ENCODE peak calls at places on chromosomes 7 and 10, in six cellular contexts. Y, E, J, X, L and P are unnamed samples.
A peak's percentile ranks its signal among the peaks of the same experiment; 100 is the strongest.

GRCh38 chr10:114691442-114691941 is 33.4 kb upstream of the ABLIM1 start:
- DNase-seq in E (no peak), X (no peak), Y (no peak), L (no peak), J (no peak), P (no peak)

GRCh38 chr7:81846398-81846797 is 76.6 kb upstream of the HGF start:
- DNase-seq in Y (peak; percentile 49), E (no peak), L (no peak), X (peak; percentile 35), J (no peak), P (no peak)

GRCh38 chr10:81876253-81876731 is 1.3 kb downstream of the NRG3 start:
- DNase-seq in L (no peak), J (no peak), X (no peak), Y (peak; percentile 46), E (no peak), P (peak; percentile 89)

GRCh38 chr7:15851201-15851600 is 164.7 kb upstream of the MEOX2 start:
- DNase-seq in E (no peak), X (no peak), Y (no peak), L (no peak), J (no peak), P (no peak)

GRCh38 chr10:114714281-114714741 is 56.2 kb upstream of the ABLIM1 start:
- DNase-seq in J (peak; percentile 61), X (no peak), Y (no peak), E (no peak), L (no peak), P (no peak)

GRCh38 chr10:11898372-11899066 is 75.4 kb downstream of the PROSER2 start:
- DNase-seq in L (no peak), E (no peak), J (peak; percentile 91), Y (no peak), X (no peak), P (peak; percentile 55)

GRCh38 chr10:69065406-69066361 is 22.2 kb upstream of the SRGN start:
- DNase-seq in J (no peak), X (peak; percentile 70), E (no peak), Y (no peak), L (peak; percentile 81), P (no peak)

GRCh38 chr10:50832171-50832751 is 53.2 kb downstream of the A1CF start:
- DNase-seq in X (no peak), E (no peak), Y (no peak), J (no peak), L (no peak), P (no peak)

GRCh38 chr10:113540845-113541553 is 11.9 kb upstream of the HABP2 start:
- DNase-seq in X (no peak), E (no peak), J (no peak), L (no peak), Y (no peak), P (no peak)

GRCh38 chr10:113056468-113057021 is 106.5 kb downstream of the TCF7L2 start:
- DNase-seq in Y (no peak), L (no peak), X (no peak), J (no peak), E (no peak), P (peak; percentile 39)

GRCh38 chr7:135168001-135168400 is 2.5 kb downstream of the CYREN start:
- DNase-seq in L (no peak), Y (no peak), J (no peak), E (peak; percentile 84), X (peak; percentile 72), P (no peak)

GRCh38 chr7:151063212-151063561 is 3.8 kb downstream of the SLC4A2 start:
- DNase-seq in Y (no peak), J (peak; percentile 71), E (peak; percentile 71), X (no peak), L (no peak), P (no peak)

GRCh38 chr10:79105818-79106217 is 37.1 kb downstream of the ZMIZ1 start:
- DNase-seq in L (no peak), J (no peak), E (no peak), Y (no peak), X (no peak), P (no peak)

GRCh38 chr7:133535308-133535707 is 282.4 kb downstream of the EXOC4 start:
- DNase-seq in L (no peak), X (no peak), Y (no peak), E (no peak), J (no peak), P (no peak)

GRCh38 chr7:28865494-28866257 is 92.5 kb downstream of the TRIL start:
- DNase-seq in Y (no peak), L (no peak), E (no peak), J (no peak), X (no peak), P (no peak)

GRCh38 chr10:86711957-86712708 is 43.8 kb downstream of the LDB3 start:
- DNase-seq in Y (peak; percentile 24), L (peak; percentile 78), J (peak; percentile 24), E (peak; percentile 86), X (peak; percentile 43), P (peak; percentile 84)

GRCh38 chr10:116160271-116160670 is 112.7 kb downstream of the GFRA1 start:
- DNase-seq in X (no peak), Y (no peak), L (no peak), J (no peak), E (no peak), P (no peak)

GRCh38 chr7:27554826-27555225 is 107.9 kb downstream of the HIBADH start:
- DNase-seq in J (no peak), E (no peak), Y (no peak), X (no peak), L (no peak), P (no peak)

GRCh38 chr10:70835895-70836294 is 20.1 kb downstream of the SGPL1 start:
- DNase-seq in J (no peak), E (no peak), L (no peak), X (no peak), Y (no peak), P (no peak)

GRCh38 chr10:99708428-99709010 is 23.4 kb downstream of the COX15 start:
- DNase-seq in L (no peak), Y (no peak), E (no peak), X (no peak), J (no peak), P (no peak)

GRCh38 chr10:11186330-11186729 is 168.7 kb downstream of the CELF2 start:
- DNase-seq in L (no peak), E (no peak), X (no peak), Y (no peak), J (no peak), P (no peak)

GRCh38 chr10:96448021-96448457 is 65.7 kb downstream of the TLL2 start:
- DNase-seq in J (no peak), L (no peak), Y (no peak), X (no peak), E (peak; percentile 90), P (no peak)

GRCh38 chr7:19522486-19522885 is 186.4 kb downstream of the POLR1F start:
- DNase-seq in X (no peak), J (no peak), E (no peak), L (no peak), Y (no peak), P (no peak)

GRCh38 chr7:94393251-94393758 is 1.4 kb upstream of the COL1A2 start:
- DNase-seq in X (no peak), L (peak; percentile 64), J (no peak), E (peak; percentile 61), Y (no peak), P (peak; percentile 78)

GRCh38 chr7:137871173-137871915 is 24.6 kb upstream of the DGKI start:
- DNase-seq in Y (no peak), L (no peak), E (peak; percentile 68), J (no peak), X (no peak), P (no peak)

GRCh38 chr7:137869260-137869659 is 22.5 kb upstream of the DGKI start:
- DNase-seq in J (no peak), Y (no peak), X (no peak), E (no peak), L (no peak), P (no peak)

GRCh38 chr7:137870078-137870477 is 23.3 kb upstream of the DGKI start:
- DNase-seq in Y (no peak), L (no peak), X (no peak), E (no peak), J (no peak), P (no peak)

GRCh38 chr7:137873524-137873923 is 26.8 kb upstream of the DGKI start:
- DNase-seq in E (no peak), X (no peak), Y (no peak), J (no peak), L (no peak), P (no peak)

DNA sequence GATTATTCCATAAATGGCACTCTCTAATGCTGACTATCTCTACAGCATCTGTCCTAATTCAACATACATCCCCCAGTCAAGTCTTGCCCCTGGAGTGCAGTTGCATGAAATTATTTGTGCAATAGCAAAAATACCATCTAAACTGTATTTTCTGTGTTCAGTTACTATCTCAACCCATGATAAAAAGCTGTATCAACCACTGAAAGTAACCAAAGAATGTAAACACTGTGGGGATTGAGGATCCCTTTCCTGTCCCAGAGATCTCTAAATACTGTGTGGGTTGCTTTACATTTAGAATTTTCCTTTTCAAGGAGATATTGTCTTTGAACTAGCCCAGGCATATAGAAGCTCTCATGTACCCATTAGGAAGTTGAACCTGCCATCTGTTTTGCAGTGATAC is 23.9 kb upstream of the DGKI start:
- DNase-seq in J (no peak), L (no peak), X (no peak), Y (no peak), E (no peak), P (no peak)
- H3K36me3 ChIP-seq in J (peaks cover 4% of the 10 kb centered on the region), L (peaks cover 13% of the 10 kb centered on the region), X (no peaks in the 10 kb centered on the region), Y (no peaks in the 10 kb centered on the region), E (no peaks in the 10 kb centered on the region), P (peaks cover 72% of the 10 kb centered on the region)

GRCh38 chr7:33805630-33806233 is 99.6 kb upstream of the BMPER start:
- DNase-seq in X (no peak), E (no peak), L (no peak), Y (no peak), J (no peak), P (no peak)
- H3K27ac ChIP-seq in X (no peak overlapping the region), E (no peak overlapping the region), L (peak overlapping the region; percentile 47), Y (no peak overlapping the region), J (no peak overlapping the region), P (no peak overlapping the region)

GRCh38 chr7:103348959-103349358 is 1.5 kb downstream of the PSMC2 start:
- DNase-seq in E (no peak), X (no peak), L (no peak), Y (no peak), J (no peak), P (no peak)
- H3K4me1 ChIP-seq in E (peaks cover 55% of the 10 kb centered on the region), X (peaks cover 54% of the 10 kb centered on the region), L (peaks cover 7% of the 10 kb centered on the region), Y (peaks cover 21% of the 10 kb centered on the region), J (peaks cover 32% of the 10 kb centered on the region), P (no peaks in the 10 kb centered on the region)

GRCh38 chr10:32266566-32266965 is 80.4 kb downstream of the EPC1 start:
- DNase-seq in Y (no peak), L (no peak), J (no peak), E (no peak), X (no peak), P (no peak)
- H3K36me3 ChIP-seq in Y (peaks cover 9% of the 10 kb centered on the region), L (peaks cover 41% of the 10 kb centered on the region), J (peaks cover 7% of the 10 kb centered on the region), E (peaks cover 6% of the 10 kb centered on the region), X (no peaks in the 10 kb centered on the region), P (peaks cover 43% of the 10 kb centered on the region)

GRCh38 chr7:69661342-69661741 is 63.1 kb downstream of the AUTS2 start:
- DNase-seq in E (no peak), L (no peak), X (no peak), Y (no peak), J (no peak), P (no peak)

GRCh38 chr7:69656077-69656476 is 57.8 kb downstream of the AUTS2 start:
- DNase-seq in X (no peak), L (no peak), Y (no peak), E (no peak), J (no peak), P (no peak)

GRCh38 chr7:69657331-69657730 is 59.1 kb downstream of the AUTS2 start:
- DNase-seq in J (no peak), Y (no peak), X (no peak), E (no peak), L (no peak), P (no peak)

GRCh38 chr7:69656890-69657289 is 58.6 kb downstream of the AUTS2 start:
- DNase-seq in J (no peak), L (no peak), Y (no peak), X (no peak), E (peak; percentile 68), P (no peak)

GRCh38 chr7:69659964-69660363 is 61.7 kb downstream of the AUTS2 start:
- DNase-seq in Y (no peak), E (no peak), J (no peak), X (no peak), L (no peak), P (no peak)
- H3K27ac ChIP-seq in Y (no peak overlapping the region), E (no peak overlapping the region), J (no peak overlapping the region), X (no peak overlapping the region), L (no peak overlapping the region), P (no peak overlapping the region)